ENCODE peak calls at places on chromosomes 13 and 19, in four cellular contexts. G is IMR-90; L is CD4-positive, alpha-beta memory T cell; T is tibial nerve. M is an unnamed sample. For H3K4me1, the result is how much of the 10 kb centered on the place peaks cover.

GRCh38 chr13:50149932-50150331 is 134.7 kb downstream of the KCNRG start:
- DNase-seq in G (no peak), L (no peak), T (no peak), M (peak)

GRCh38 chr19:13526552-13526951 is 20.3 kb upstream of the CACNA1A start:
- DNase-seq in G (peak), L (no peak), T (no peak), M (peak)

GRCh38 chr13:52738719-52739467 is 727 bp downstream of the CNMD start:
- DNase-seq in G (no peak), L (no peak), T (no peak), M (no peak)

GRCh38 chr19:58361900-58362271 is 665 bp downstream of the ZNF497 start:
- DNase-seq in G (peak), L (peak), T (no peak), M (no peak)

GRCh38 chr19:38264486-38265212 is at the start of gene SPINT2:
- DNase-seq in G (no peak), L (no peak), T (no peak), M (no peak)

GRCh38 chr13:31556376-31556775 is 182.9 kb upstream of the RXFP2 start:
- DNase-seq in G (peak), L (no peak), T (no peak), M (no peak)

GRCh38 chr13:51047434-51048165 is 63.5 kb downstream of the C13orf42 start:
- DNase-seq in G (no peak), L (no peak), T (no peak), M (no peak)

GRCh38 chr19:3132971-3133792 is 2.7 kb upstream of the GNA15 start:
- DNase-seq in G (peak), L (peak), T (no peak), M (no peak)

GRCh38 chr13:20399515-20399914 is 126.1 kb downstream of the CRYL1 start:
- DNase-seq in G (no peak), L (no peak), T (no peak), M (no peak)

GRCh38 chr13:111079375-111079774 is 35.7 kb upstream of the ARHGEF7 start:
- DNase-seq in G (no peak), L (no peak), T (no peak), M (no peak)

GRCh38 chr19:7857727-7858701 is 16.2 kb downstream of the PRR36 start:
- DNase-seq in G (no peak), L (no peak), T (no peak), M (no peak)

GRCh38 chr19:46442808-46443450 is 14.2 kb upstream of the PNMA8C start:
- DNase-seq in G (peak), L (no peak), T (no peak), M (no peak)

GRCh38 chr13:107883561-107884175 is 331.7 kb downstream of the LIG4 start:
- DNase-seq in G (peak), L (no peak), T (no peak), M (no peak)

GRCh38 chr19:38949580-38950367 is 19.0 kb downstream of the MRPS12 start:
- DNase-seq in G (peak), L (peak), T (peak), M (peak)

GRCh38 chr19:43847246-43847645 is 20.1 kb downstream of the ZNF283 start:
- DNase-seq in G (no peak), L (no peak), T (no peak), M (no peak)

GRCh38 chr19:3792114-3792513 is 5.9 kb upstream of the MATK start:
- DNase-seq in G (no peak), L (no peak), T (no peak), M (no peak)

GRCh38 chr19:46015080-46015960 is 7.5 kb downstream of the PGLYRP1 start:
- DNase-seq in G (no peak), L (peak), T (no peak), M (peak)

GRCh38 chr19:3520166-3521103 is 14.3 kb downstream of the FZR1 start:
- DNase-seq in G (no peak), L (no peak), T (no peak), M (peak)

GRCh38 chr19:56138069-56138468 is 3.0 kb upstream of the ZNF444 start:
- DNase-seq in G (no peak), L (no peak), T (no peak), M (no peak)

GRCh38 chr13:83007226-83007625 is 875.0 kb downstream of the SLITRK1 start:
- DNase-seq in G (no peak), L (no peak), T (no peak), M (no peak)

GRCh38 chr19:14632286-14632685 is 42.4 kb downstream of the ADGRE3 start:
- DNase-seq in G (peak), L (peak), T (no peak), M (peak)

GRCh38 chr19:50328257-50329145 is 676 bp downstream of the KCNC3 start:
- DNase-seq in G (no peak), L (peak), T (no peak), M (no peak)

GRCh38 chr19:57903298-57904174 is 12.9 kb downstream of the ZNF417 start:
- DNase-seq in G (peak), L (peak), T (no peak), M (peak)

GRCh38 chr19:35793381-35794165 is 18.2 kb downstream of the ARHGAP33 start:
- DNase-seq in G (no peak), L (no peak), T (no peak), M (peak)

GRCh38 chr13:20247963-20248362 is 15.8 kb upstream of the GJB6 start:
- DNase-seq in G (no peak), L (no peak), T (no peak), M (no peak)

GRCh38 chr13:44142911-44143665 is 230.5 kb upstream of the SERP2 start:
- DNase-seq in G (peak), L (no peak), T (no peak), M (peak)

GRCh38 chr19:58544591-58545285 is 874 bp downstream of the TRIM28 start:
- DNase-seq in G (peak), L (no peak), T (no peak), M (peak)

GRCh38 chr19:16457954-16458331 is 13.8 kb downstream of the EPS15L1 start:
- DNase-seq in G (no peak), L (no peak), T (no peak), M (no peak)
- H3K27ac ChIP-seq in G (peak), L (no peak), T (peak), M (peak)

DNA sequence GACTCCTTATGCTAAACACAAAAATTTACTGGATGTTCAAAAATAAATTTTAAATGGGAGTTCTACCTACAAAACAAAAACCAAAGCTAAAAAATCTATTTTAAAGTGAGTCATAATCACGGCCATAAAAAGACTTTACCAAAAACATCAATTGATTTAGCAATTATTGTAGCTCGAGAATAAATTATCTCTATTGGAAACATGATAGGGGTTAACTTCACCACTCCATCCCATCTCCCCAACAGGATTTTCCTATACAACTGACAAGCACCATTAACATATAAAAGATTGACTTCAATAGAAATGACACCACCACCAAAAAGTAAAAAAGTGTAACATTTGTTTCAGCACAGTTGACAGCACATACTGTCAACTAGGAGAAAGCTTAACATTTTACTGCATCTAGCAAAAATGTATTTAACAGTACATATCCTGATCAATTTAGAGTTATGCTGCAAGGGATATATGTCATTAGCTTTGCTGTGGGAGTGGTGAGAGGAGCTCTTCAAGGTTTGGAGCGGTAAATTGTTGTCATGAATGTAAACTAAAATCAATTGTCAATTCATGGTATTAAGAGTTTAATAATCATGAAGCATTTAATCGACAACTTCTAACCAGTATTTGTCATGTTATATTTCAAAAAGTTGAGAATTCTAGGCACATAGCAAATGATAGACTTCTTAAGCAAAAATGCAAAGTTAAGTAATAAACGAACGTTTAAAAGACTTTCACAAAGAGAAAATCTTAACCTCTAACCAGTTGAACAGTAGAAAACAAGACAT is 3.8 kb downstream of the UBL3 start:
- DNase-seq in G (no peak), L (no peak), T (no peak), M (peak)
- H3K4me3 ChIP-seq in G (peak), L (peak), T (peak), M (peak)

GRCh38 chr19:48807590-48808308 is 3.1 kb downstream of the BCAT2 start:
- DNase-seq in G (no peak), L (no peak), T (no peak), M (peak)
- H3K4me1 ChIP-seq in G (under half), L (under half), T (under half), M (under half)

GRCh38 chr13:73061478-73062275 is 2.9 kb downstream of the KLF5 start:
- DNase-seq in G (no peak), L (no peak), T (no peak), M (peak)

GRCh38 chr13:73062368-73062767 is 3.6 kb downstream of the KLF5 start:
- DNase-seq in G (no peak), L (no peak), T (no peak), M (peak)

GRCh38 chr13:73059460-73060250 is 850 bp downstream of the KLF5 start:
- DNase-seq in G (peak), L (peak), T (no peak), M (peak)

GRCh38 chr13:73058741-73059459 is at the start of gene KLF5:
- DNase-seq in G (peak), L (peak), T (peak), M (peak)

GRCh38 chr13:73060251-73061160 is 1.7 kb downstream of the KLF5 start:
- DNase-seq in G (peak), L (peak), T (no peak), M (peak)
- H3K27ac ChIP-seq in G (peak), L (no peak), T (peak), M (peak)

DNA sequence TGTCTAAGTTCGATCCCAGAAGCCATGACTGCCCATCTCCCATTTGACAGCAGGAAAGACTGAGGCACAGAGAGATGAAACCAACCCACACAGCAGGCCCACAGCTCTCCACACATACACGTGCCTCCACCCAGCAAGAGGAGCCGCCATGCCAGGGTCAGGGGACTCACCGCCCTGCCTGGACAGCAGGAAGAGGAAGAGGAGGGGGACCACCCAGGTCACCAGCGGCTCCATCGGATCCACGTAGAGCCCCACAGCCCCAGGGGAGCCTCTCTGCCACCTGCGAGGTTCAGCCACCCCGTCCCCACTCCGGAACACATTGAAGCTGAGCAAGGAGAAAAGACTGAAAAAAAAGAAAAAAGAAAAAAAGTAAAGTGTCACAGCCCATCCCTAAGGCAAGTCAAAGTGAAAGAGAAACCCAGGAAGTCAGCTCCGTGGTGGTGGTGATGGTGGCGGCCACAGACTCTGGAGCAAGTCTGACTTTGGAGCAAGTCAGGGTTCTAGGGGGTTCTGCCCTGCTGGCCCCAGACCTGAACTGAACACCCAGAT is at the start of gene IL12RB1:
- DNase-seq in G (no peak), L (peak), T (no peak), M (peak)
- H3K4me3 ChIP-seq in G (peak), L (peak), T (peak), M (peak)

DNA sequence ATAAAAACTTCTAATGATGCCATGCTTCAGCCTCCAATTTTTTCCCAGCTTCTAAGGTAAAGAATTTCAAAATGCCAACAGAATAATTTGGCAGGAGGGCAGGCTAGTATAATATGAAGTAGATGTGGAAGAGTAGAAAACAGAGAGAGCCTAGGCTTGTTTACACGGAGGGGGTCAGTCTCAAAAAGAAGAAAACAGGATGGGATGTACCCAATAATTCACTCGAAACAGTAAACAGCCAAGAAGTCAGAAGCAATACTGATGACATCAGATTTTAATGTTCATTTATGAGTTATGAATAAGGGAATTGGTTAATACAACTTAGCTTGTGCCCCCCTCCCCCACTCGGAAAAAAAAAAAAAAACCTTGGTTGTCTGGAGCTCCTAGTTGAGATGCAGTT is 422.5 kb downstream of the FOXO1 start:
- DNase-seq in G (no peak), L (no peak), T (no peak), M (no peak)
- H3K4me1 ChIP-seq in G (under half), L (under half), T (under half), M (under half)

GRCh38 chr13:41608779-41609178 is 151.4 kb downstream of the RGCC start:
- DNase-seq in G (peak), L (no peak), T (no peak), M (no peak)

GRCh38 chr13:41611385-41611784 is 154.0 kb downstream of the RGCC start:
- DNase-seq in G (no peak), L (no peak), T (no peak), M (no peak)

GRCh38 chr13:41609828-41610227 is 152.5 kb downstream of the RGCC start:
- DNase-seq in G (no peak), L (no peak), T (no peak), M (no peak)

GRCh38 chr13:41608111-41608510 is 150.8 kb downstream of the RGCC start:
- DNase-seq in G (no peak), L (no peak), T (no peak), M (no peak)

DNA sequence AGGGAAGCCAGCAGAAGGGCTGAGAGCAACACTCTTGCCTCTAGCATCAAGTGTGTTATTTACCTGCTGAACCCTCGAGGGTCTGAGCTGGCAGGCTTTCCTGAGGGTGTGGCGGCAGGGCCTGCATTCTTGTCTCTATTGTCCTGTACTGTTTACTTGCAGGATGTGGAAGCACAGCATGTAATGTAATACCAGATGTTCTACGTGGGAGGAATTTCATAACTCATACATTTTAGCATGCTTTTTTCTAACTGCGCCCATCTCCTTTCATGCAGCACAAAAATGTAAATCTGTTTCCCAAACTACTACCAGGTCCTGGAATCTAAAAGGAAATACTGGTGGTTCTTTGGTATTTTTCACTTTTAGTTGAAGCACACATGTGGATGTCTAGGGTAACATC is 153.1 kb downstream of the RGCC start:
- DNase-seq in G (peak), L (no peak), T (peak), M (no peak)
- H3K27ac ChIP-seq in G (peak), L (no peak), T (peak), M (no peak)

M was measured in small intestine.